ENCODE peak calls at places on chromosomes 4 and X, in nine cellular contexts. E is WTC11, V is OCI-LY7, X is PC-3, B is epithelial cell of esophagus, L is fibroblast of mammary gland, S is A673, C is Calu3, F is heart right ventricle. P is an unnamed sample.

GRCh38 chrX:10083809-10084208 is 73.0 kb upstream of the CLCN4 start:
- DNase-seq in E (no peak), V (no peak), X (no peak), B (no peak), L (no peak), S (no peak), C (no peak), F (no peak), P (no peak)

GRCh38 chr4:112296949-112297483 is at the start of gene ALPK1:
- DNase-seq in E (no peak), V (peak), X (peak), B (peak), L (peak), S (peak), C (peak), F (no peak), P (peak)

GRCh38 chrX:2769615-2770014 is 17.8 kb downstream of the XG start:
- DNase-seq in E (no peak), V (no peak), X (no peak), B (no peak), L (no peak), S (no peak), C (no peak), F (no peak), P (no peak)

GRCh38 chr4:164937576-164938270 is 39.7 kb downstream of the TRIM61 start:
- DNase-seq in E (peak), V (peak), X (no peak), B (peak), L (peak), S (peak), C (no peak), F (no peak), P (no peak)

GRCh38 chr4:12791536-12791935 is 692.6 kb downstream of the RAB28 start:
- DNase-seq in E (no peak), V (no peak), X (no peak), B (no peak), L (no peak), S (peak), C (no peak), F (peak), P (no peak)

GRCh38 chrX:40380649-40381488 is 199.9 kb upstream of the ATP6AP2 start:
- DNase-seq in E (no peak), V (no peak), X (no peak), B (no peak), L (no peak), S (peak), C (no peak), F (no peak), P (no peak)

GRCh38 chr4:89537281-89537680 is 229.7 kb upstream of the GPRIN3 start:
- DNase-seq in E (no peak), V (no peak), X (no peak), B (no peak), L (no peak), S (no peak), C (no peak), F (no peak), P (no peak)

GRCh38 chr4:17065821-17066220 is 167.4 kb upstream of the LDB2 start:
- DNase-seq in E (no peak), V (no peak), X (no peak), B (no peak), L (no peak), S (no peak), C (no peak), F (no peak), P (peak)

GRCh38 chr4:55732864-55733263 is 86.7 kb upstream of the EXOC1L start:
- DNase-seq in E (no peak), V (no peak), X (no peak), B (no peak), L (no peak), S (no peak), C (no peak), F (no peak), P (no peak)

GRCh38 chr4:55733874-55734437 is 85.6 kb upstream of the EXOC1L start:
- DNase-seq in E (no peak), V (no peak), X (peak), B (peak), L (peak), S (peak), C (peak), F (peak), P (peak)

DNA sequence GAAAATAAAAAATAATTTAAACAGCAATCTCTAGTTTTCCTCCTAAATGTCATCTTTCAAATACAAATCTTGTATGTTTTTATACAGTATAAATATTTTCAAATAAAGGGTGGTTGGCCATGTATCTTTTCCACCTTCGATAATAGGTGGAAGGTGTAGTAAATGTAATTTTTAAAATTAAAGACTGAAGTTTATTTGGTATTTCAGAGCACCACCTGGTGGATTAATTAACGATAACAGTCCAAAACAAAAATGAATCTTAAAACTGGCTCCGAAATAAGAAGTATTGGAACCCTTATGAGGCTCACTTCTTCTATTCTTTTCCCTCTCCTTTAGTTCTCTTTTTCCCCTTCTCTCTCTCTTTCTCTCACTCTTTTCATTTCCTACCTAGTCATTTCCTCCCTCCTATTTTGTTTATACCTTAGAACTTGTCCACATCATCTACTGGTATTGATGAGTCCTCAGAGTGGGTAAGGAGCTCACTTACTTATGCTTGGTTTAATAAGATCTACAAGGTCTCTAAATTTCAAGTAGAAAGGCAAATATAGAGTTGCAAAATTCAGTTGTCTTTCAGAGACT is 82.9 kb upstream of the EXOC1L start:
- DNase-seq in E (no peak), V (peak), X (peak), B (peak), L (peak), S (peak), C (no peak), F (no peak), P (no peak)
- TF ChIP-seq CTCF in E (peak), V (peak), X (peak), B (no peak), L (peak), S (peak), C (peak), F (peak), P (peak)

GRCh38 chrX:18931972-18932371 is 51.9 kb downstream of the PHKA2 start:
- DNase-seq in E (peak), V (peak), X (peak), B (peak), L (peak), S (peak), C (peak), F (peak), P (no peak)
- TF ChIP-seq CTCF in E (no peak), V (peak), X (peak), B (peak), L (peak), S (peak), C (no peak), F (peak), P (peak)

GRCh38 chr4:20305976-20306375 is 54.3 kb downstream of the SLIT2 start:
- DNase-seq in E (no peak), V (no peak), X (peak), B (peak), L (peak), S (peak), C (peak), F (no peak), P (no peak)
- TF ChIP-seq CTCF in E (no peak), V (peak), X (peak), B (peak), L (peak), S (peak), C (no peak), F (no peak), P (peak)

GRCh38 chr4:173318648-173319211 is 15.4 kb downstream of the HMGB2 start:
- DNase-seq in E (no peak), V (peak), X (peak), B (peak), L (peak), S (peak), C (no peak), F (no peak), P (peak)
- TF ChIP-seq CTCF in E (no peak), V (peak), X (peak), B (peak), L (peak), S (peak), C (peak), F (peak), P (peak)

GRCh38 chr4:21136231-21136630 is 436.0 kb downstream of the PACRGL start:
- DNase-seq in E (no peak), V (no peak), X (no peak), B (no peak), L (no peak), S (no peak), C (no peak), F (no peak), P (no peak)

GRCh38 chr4:21139327-21139726 is 439.1 kb downstream of the PACRGL start:
- DNase-seq in E (no peak), V (no peak), X (no peak), B (no peak), L (no peak), S (no peak), C (no peak), F (no peak), P (no peak)

GRCh38 chr4:21130606-21131005 is 430.3 kb downstream of the PACRGL start:
- DNase-seq in E (no peak), V (no peak), X (no peak), B (no peak), L (no peak), S (no peak), C (no peak), F (no peak), P (no peak)

GRCh38 chr4:21134994-21135393 is 434.7 kb downstream of the PACRGL start:
- DNase-seq in E (no peak), V (no peak), X (peak), B (peak), L (peak), S (peak), C (no peak), F (no peak), P (peak)
- TF ChIP-seq CTCF in E (peak), V (peak), X (peak), B (peak), L (peak), S (peak), C (no peak), F (no peak), P (peak)

GRCh38 chrX:49282647-49283011 is 13.0 kb downstream of the PPP1R3F start:
- DNase-seq in E (peak), V (no peak), X (no peak), B (peak), L (peak), S (peak), C (no peak), F (no peak), P (peak)
- TF ChIP-seq CTCF in E (no peak), V (no peak), X (no peak), B (peak), L (peak), S (peak), C (no peak), F (peak), P (no peak)

P was measured in HFFc6.